ENCODE peak calls at places on chromosomes 4 and X, in ten cellular contexts. L, I, V, X, J, Q, H, O, N and F are unnamed samples.

GRCh38 chr4:156169011-156169410 is 215.3 kb upstream of the CTSO start:
- DNase-seq in H (peak; percentile 89), N (no peak), J (peak; percentile 83), L (peak; percentile 75), O (peak; percentile 99), V (peak; percentile 17), Q (peak; percentile 58), X (peak; percentile 91), I (peak; percentile 68), F (no peak)

GRCh38 chr4:132565542-132565941 is 583.6 kb upstream of the PCDH10 start:
- DNase-seq in N (no peak), O (no peak), L (no peak), I (no peak), Q (no peak), H (no peak), J (no peak), V (no peak), X (no peak), F (no peak)

GRCh38 chr4:85406185-85406584 is 68.8 kb upstream of the ARHGAP24 start:
- DNase-seq in Q (no peak), L (no peak), H (no peak), X (no peak), N (no peak), V (no peak), O (no peak), I (no peak), J (no peak), F (no peak)

GRCh38 chr4:22336822-22337221 is 179.0 kb downstream of the ADGRA3 start:
- DNase-seq in O (no peak), J (no peak), V (no peak), H (no peak), Q (no peak), I (no peak), L (no peak), N (no peak), X (no peak), F (no peak)

GRCh38 chr4:2322227-2322626 is 60.3 kb upstream of the MXD4 start:
- DNase-seq in H (no peak), I (no peak), J (no peak), X (no peak), Q (no peak), O (no peak), N (no peak), V (no peak), L (no peak), F (no peak)

GRCh38 chr4:84342161-84342560 is 156.9 kb downstream of the NKX6-1 start:
- DNase-seq in V (no peak), N (no peak), H (no peak), I (no peak), J (no peak), X (no peak), O (no peak), Q (no peak), L (no peak), F (no peak)

GRCh38 chr4:143397887-143398286 is 61.2 kb downstream of the GAB1 start:
- DNase-seq in Q (no peak), O (no peak), I (no peak), L (no peak), N (no peak), X (no peak), H (no peak), J (no peak), V (no peak), F (no peak)

GRCh38 chr4:142512161-142512560 is 333.9 kb downstream of the INPP4B start:
- DNase-seq in J (no peak), Q (no peak), X (peak; percentile 30), I (no peak), N (no peak), O (peak; percentile 17), L (peak; percentile 89), V (no peak), H (no peak), F (no peak)

GRCh38 chr4:165464813-165465381 is 86.1 kb downstream of the CPE start:
- DNase-seq in V (no peak), O (peak; percentile 36), N (no peak), H (peak; percentile 72), J (no peak), L (peak; percentile 51), I (peak; percentile 50), X (peak; percentile 17), Q (no peak), F (peak; percentile 42)

GRCh38 chrX:134911348-134911747 is 79.4 kb upstream of the SMIM10 start:
- DNase-seq in H (no peak), L (no peak), X (no peak), Q (no peak), I (no peak), J (no peak), V (no peak), O (no peak), N (no peak), F (no peak)

GRCh38 chr4:80913381-80913780 is 117.1 kb upstream of the BMP3 start:
- DNase-seq in V (no peak), H (peak; percentile 3), J (no peak), Q (no peak), I (no peak), O (no peak), N (no peak), L (no peak), X (no peak), F (no peak)

DNA sequence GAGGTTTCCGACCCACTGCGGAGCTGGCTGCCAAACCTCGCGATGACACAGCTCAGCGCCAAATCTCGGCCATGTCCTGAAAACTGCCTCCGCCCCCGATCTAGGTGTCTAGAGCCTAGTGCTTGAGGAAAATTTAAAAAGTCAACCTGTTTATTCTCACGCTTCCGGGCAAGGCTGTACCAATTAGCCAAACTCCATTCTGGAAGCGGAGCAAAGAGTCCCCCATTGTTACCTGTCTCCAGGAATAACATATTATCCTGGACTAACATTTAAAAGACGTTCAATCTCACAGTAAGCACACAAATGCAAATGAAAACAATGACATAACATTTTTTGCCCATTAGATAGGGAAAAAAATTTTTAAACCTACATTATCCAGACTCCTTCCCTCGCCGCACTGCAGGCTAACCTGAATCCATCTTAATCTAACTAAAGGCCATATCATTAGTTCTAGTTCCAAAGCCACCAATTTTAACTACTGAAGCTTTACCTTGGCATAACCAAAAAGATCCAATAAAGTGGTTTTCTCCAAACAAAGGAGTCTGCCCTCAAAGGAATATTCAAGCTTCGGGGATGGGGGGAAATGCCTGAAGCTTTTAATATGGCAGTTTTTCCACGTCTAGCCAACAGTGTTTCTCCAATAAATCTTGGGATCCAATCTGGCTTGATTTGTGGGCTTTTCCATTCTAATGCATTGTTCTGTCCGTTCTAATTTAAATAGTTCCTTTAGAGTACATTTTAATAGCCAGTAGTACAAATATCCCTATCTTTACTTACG is 1.9 kb downstream of the HUWE1 start:
- DNase-seq in O (no peak), X (no peak), Q (no peak), V (no peak), N (peak; percentile 86), H (no peak), I (no peak), L (peak; percentile 7), J (no peak), F (no peak)
- H3K4me3 ChIP-seq in O (peak overlapping the region; percentile 96), X (peak overlapping the region; percentile 69), Q (peak overlapping the region; percentile 81), V (peak overlapping the region; percentile 98), N (peak overlapping the region; percentile 52), H (peak overlapping the region; percentile 77), I (no peak overlapping the region), L (peak overlapping the region; percentile 77), J (peak overlapping the region; percentile 35), F (peak overlapping the region; percentile 26)

GRCh38 chrX:103148075-103148474 is 55.1 kb upstream of the NXF3 start:
- DNase-seq in X (no peak), N (no peak), I (no peak), J (no peak), H (no peak), O (no peak), V (no peak), Q (no peak), L (peak; percentile 24), F (no peak)
- H3K4me3 ChIP-seq in X (no peak overlapping the region), N (no peak overlapping the region), I (no peak overlapping the region), J (no peak overlapping the region), H (no peak overlapping the region), O (no peak overlapping the region), V (no peak overlapping the region), Q (no peak overlapping the region), L (no peak overlapping the region), F (no peak overlapping the region)

GRCh38 chrX:39519213-39519544 is 578.6 kb downstream of the BCOR start:
- DNase-seq in V (no peak), H (peak; percentile 51), O (peak; percentile 43), X (no peak), I (no peak), J (no peak), N (no peak), Q (no peak), L (peak; percentile 2), F (no peak)
- H3K4me3 ChIP-seq in V (no peak overlapping the region), H (no peak overlapping the region), O (no peak overlapping the region), X (no peak overlapping the region), I (no peak overlapping the region), J (no peak overlapping the region), N (no peak overlapping the region), Q (no peak overlapping the region), L (no peak overlapping the region), F (no peak overlapping the region)

DNA sequence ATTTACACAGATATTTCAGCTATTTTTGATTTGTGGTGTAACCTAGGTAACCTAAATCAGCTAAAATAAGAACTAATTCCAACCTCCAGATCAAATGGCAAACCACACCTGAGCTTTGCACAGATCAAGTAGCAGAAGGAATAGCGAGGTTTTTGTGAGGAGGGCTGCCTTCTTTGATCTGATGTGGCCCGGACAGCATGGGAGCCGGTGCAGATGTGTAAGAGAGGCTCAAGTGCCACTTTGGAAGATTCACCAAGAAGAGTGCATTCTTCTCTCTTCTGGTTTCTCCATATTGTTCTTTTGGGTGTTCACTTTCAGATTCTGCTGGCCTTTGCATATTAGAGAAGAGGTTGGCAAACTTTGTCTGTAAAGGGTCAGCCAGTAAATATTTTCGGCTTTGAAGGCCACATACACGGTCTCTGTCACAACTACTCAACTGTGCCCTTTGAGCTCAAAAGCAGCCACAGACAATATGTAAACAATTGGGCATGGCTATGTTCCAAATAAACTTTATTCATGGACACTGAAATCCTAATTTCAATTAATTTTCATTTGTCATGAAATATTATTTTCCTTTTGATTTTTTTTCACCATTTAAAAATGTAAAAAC is 78.9 kb upstream of the FAM9C start:
- DNase-seq in J (no peak), L (peak; percentile 20), O (no peak), V (no peak), Q (no peak), N (no peak), H (no peak), I (peak; percentile 6), X (no peak), F (no peak)
- H3K4me3 ChIP-seq in J (no peak overlapping the region), L (peak overlapping the region; percentile 14), O (no peak overlapping the region), V (no peak overlapping the region), Q (no peak overlapping the region), N (no peak overlapping the region), H (no peak overlapping the region), I (no peak overlapping the region), X (no peak overlapping the region), F (no peak overlapping the region)